ENCODE peak calls at places on chromosomes 1 and 21, in nine cellular contexts. Z, S, G, J, C, F, I, Q and M are unnamed samples. For H3K9me3, the result is how much of the 10 kb centered on the place peaks cover.

GRCh38 chr1:99447716-99448115 is 183.4 kb downstream of the PLPPR4 start:
- DNase-seq in I (no peak), Z (no peak), G (no peak), Q (no peak), J (no peak), C (no peak), S (no peak), F (no peak), M (no peak)

GRCh38 chr1:30950053-30950452 is 41.5 kb upstream of the SDC3 start:
- DNase-seq in C (no peak), F (no peak), I (no peak), Z (no peak), G (no peak), S (no peak), Q (no peak), J (no peak), M (no peak)

GRCh38 chr1:16117936-16118335 is 37.9 kb downstream of the EPHA2 start:
- DNase-seq in J (no peak), C (no peak), Q (no peak), I (no peak), F (no peak), Z (no peak), S (no peak), G (no peak), M (no peak)

GRCh38 chr1:80457409-80457808 is 1343.3 kb upstream of the ADGRL2 start:
- DNase-seq in C (no peak), F (no peak), S (no peak), J (no peak), Q (no peak), Z (no peak), G (no peak), I (no peak), M (no peak)

GRCh38 chr1:58785424-58786058 is 1.7 kb upstream of the JUN start:
- DNase-seq in J (peak), C (peak), I (peak), S (peak), Q (peak), G (no peak), Z (peak), F (peak), M (peak)

GRCh38 chr21:45541221-45542039 is 810 bp downstream of the SLC19A1 start:
- DNase-seq in Q (peak), Z (peak), G (peak), I (peak), S (peak), C (no peak), F (peak), J (peak), M (peak)

GRCh38 chr1:205578780-205579571 is 52.8 kb downstream of the ELK4 start:
- DNase-seq in C (no peak), Z (no peak), J (no peak), F (no peak), Q (no peak), G (no peak), S (peak), I (no peak), M (no peak)

GRCh38 chr1:205580923-205581180 is 51.0 kb downstream of the ELK4 start:
- DNase-seq in F (no peak), Z (no peak), Q (no peak), C (no peak), I (no peak), G (no peak), S (no peak), J (peak), M (no peak)

GRCh38 chr1:202706851-202707250 is 3.4 kb downstream of the SYT2 start:
- DNase-seq in Q (no peak), F (no peak), S (no peak), J (no peak), C (no peak), I (no peak), Z (no peak), G (no peak), M (no peak)

GRCh38 chr21:45981154-45981606 is 390 bp upstream of the COL6A1 start:
- DNase-seq in I (peak), S (peak), J (peak), G (peak), Q (peak), C (no peak), F (peak), Z (peak), M (peak)

GRCh38 chr21:19049567-19049966 is 646.0 kb upstream of the TMPRSS15 start:
- DNase-seq in G (no peak), J (no peak), F (no peak), S (no peak), I (no peak), Q (no peak), Z (no peak), C (no peak), M (no peak)

GRCh38 chr1:238409191-238409846 is 518.6 kb upstream of the ZP4 start:
- DNase-seq in I (no peak), G (no peak), Z (peak), Q (no peak), J (no peak), F (no peak), S (no peak), C (no peak), M (no peak)

GRCh38 chr1:168920456-168921094 is 185.9 kb upstream of the ATP1B1 start:
- DNase-seq in S (no peak), Z (no peak), I (no peak), C (no peak), F (peak), Q (no peak), J (peak), G (no peak), M (no peak)

GRCh38 chr1:198788561-198789064 is 149.8 kb downstream of the PTPRC start:
- DNase-seq in J (no peak), G (no peak), I (peak), Z (no peak), F (peak), C (no peak), S (no peak), Q (no peak), M (no peak)

GRCh38 chr1:107548276-107548675 is 407.4 kb downstream of the NTNG1 start:
- DNase-seq in S (no peak), F (no peak), I (no peak), G (no peak), Z (no peak), C (no peak), J (no peak), Q (no peak), M (no peak)

GRCh38 chr1:228463559-228464455 is 23.4 kb upstream of the RNF187 start:
- DNase-seq in J (peak), S (no peak), Z (no peak), G (no peak), F (peak), C (no peak), Q (peak), I (peak), M (no peak)

GRCh38 chr1:77683836-77684148 is 1.3 kb upstream of the ZZZ3 start:
- DNase-seq in C (no peak), F (no peak), I (no peak), S (no peak), Q (no peak), J (no peak), G (no peak), Z (no peak), M (no peak)

GRCh38 chr1:10549919-10550656 is 75.3 kb downstream of the PEX14 start:
- DNase-seq in G (no peak), Z (no peak), J (no peak), I (no peak), Q (no peak), F (no peak), C (no peak), S (no peak), M (no peak)

GRCh38 chr1:53369761-53370160 is 41.9 kb upstream of the LRP8 start:
- DNase-seq in S (peak), I (no peak), G (no peak), J (peak), F (no peak), Z (no peak), Q (peak), C (no peak), M (no peak)

GRCh38 chr21:31203371-31204054 is 140.5 kb downstream of the TIAM1 start:
- DNase-seq in Q (no peak), J (no peak), G (no peak), C (no peak), Z (no peak), I (no peak), S (no peak), F (no peak), M (no peak)

GRCh38 chr1:89832481-89833127 is 11.8 kb downstream of the LRRC8D start:
- DNase-seq in G (no peak), C (no peak), Q (no peak), F (no peak), J (no peak), I (no peak), S (no peak), Z (no peak), M (no peak)

GRCh38 chr1:226487921-226488320 is 60.6 kb upstream of the STUM start:
- DNase-seq in Z (no peak), C (no peak), Q (no peak), F (no peak), S (no peak), J (peak), I (no peak), G (no peak), M (no peak)

GRCh38 chr1:155324717-155325595 is 4.3 kb downstream of the RUSC1 start:
- DNase-seq in C (no peak), S (peak), F (peak), I (no peak), J (peak), Q (no peak), G (peak), Z (peak), M (peak)

DNA sequence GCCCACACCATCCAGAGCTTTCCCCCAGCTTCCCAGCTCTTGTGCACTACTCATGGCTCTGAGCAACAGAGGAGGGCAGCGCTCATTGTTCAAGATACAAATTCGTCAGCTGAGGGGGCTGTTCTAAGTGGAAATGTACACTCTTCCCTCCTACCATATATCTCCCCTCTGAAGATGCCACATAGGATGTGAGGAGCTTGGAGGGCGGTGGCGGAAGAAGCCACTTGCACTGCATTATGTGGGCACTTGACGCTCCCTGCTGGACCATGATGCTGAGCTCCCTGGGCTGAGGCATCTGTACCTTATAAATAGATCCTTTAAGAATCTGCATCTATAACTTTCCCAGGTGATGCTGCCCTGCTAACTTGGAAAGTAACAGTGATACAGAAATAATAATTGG is 477.6 kb upstream of the DEPDC1 start:
- DNase-seq in Q (no peak), C (no peak), F (no peak), S (no peak), G (no peak), J (no peak), Z (no peak), I (no peak), M (no peak)
- H3K27ac ChIP-seq in Q (no peak), C (no peak), F (no peak), S (peak), G (no peak), J (no peak), Z (no peak), I (no peak), M (no peak)

GRCh38 chr1:152912900-152913299 is 4.6 kb downstream of the IVL start:
- DNase-seq in J (no peak), F (no peak), Q (no peak), C (no peak), Z (no peak), I (no peak), S (no peak), G (no peak), M (no peak)

GRCh38 chr1:152907686-152908601 is at the start of gene IVL:
- DNase-seq in Q (no peak), I (no peak), Z (no peak), G (no peak), F (no peak), J (no peak), C (peak), S (no peak), M (no peak)

GRCh38 chr1:152917794-152918193 is 9.4 kb downstream of the IVL start:
- DNase-seq in Z (no peak), S (no peak), G (no peak), I (no peak), J (no peak), Q (no peak), F (no peak), C (no peak), M (no peak)

DNA sequence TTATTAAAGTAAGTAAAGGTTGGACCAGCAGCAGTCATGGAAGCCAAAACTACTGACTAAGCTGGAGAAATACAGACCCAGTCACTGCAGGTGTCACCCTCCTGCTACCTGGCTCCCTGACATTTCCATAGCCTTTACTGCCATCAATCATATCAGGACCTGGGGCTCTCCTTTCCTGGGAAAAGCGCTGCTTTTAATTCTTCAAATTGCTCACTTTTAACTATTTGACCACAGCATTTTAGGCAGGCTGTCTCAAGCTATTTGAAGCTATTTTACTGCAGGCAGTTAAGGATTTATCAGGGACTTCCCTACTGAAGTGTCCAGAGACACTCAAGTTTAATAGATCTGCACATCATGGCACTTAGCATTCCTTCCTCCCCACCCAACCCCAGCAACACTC is 4.1 kb downstream of the IVL start:
- DNase-seq in S (no peak), J (no peak), G (no peak), I (no peak), C (no peak), Z (no peak), Q (no peak), F (no peak), M (no peak)
- H3K9me3 ChIP-seq in S (under half), J (under half), G (under half), I (under half), C (under half), Z (under half), Q (under half), F (under half), M (under half)

GRCh38 chr1:61935516-61935915 is 193.2 kb downstream of the PATJ start:
- DNase-seq in Z (no peak), S (no peak), G (no peak), C (no peak), F (no peak), Q (no peak), J (no peak), I (no peak), M (no peak)

GRCh38 chr1:61926597-61926996 is 184.3 kb downstream of the PATJ start:
- DNase-seq in Q (no peak), I (no peak), G (no peak), Z (no peak), C (no peak), S (no peak), J (no peak), F (no peak), M (no peak)

GRCh38 chr1:61925591-61926298 is 183.5 kb downstream of the PATJ start:
- DNase-seq in Z (no peak), G (no peak), Q (no peak), C (no peak), I (no peak), J (no peak), S (no peak), F (peak), M (no peak)

GRCh38 chr1:61930246-61930645 is 188.0 kb downstream of the PATJ start:
- DNase-seq in S (no peak), Q (no peak), F (no peak), Z (no peak), C (no peak), J (no peak), I (no peak), G (no peak), M (no peak)

DNA sequence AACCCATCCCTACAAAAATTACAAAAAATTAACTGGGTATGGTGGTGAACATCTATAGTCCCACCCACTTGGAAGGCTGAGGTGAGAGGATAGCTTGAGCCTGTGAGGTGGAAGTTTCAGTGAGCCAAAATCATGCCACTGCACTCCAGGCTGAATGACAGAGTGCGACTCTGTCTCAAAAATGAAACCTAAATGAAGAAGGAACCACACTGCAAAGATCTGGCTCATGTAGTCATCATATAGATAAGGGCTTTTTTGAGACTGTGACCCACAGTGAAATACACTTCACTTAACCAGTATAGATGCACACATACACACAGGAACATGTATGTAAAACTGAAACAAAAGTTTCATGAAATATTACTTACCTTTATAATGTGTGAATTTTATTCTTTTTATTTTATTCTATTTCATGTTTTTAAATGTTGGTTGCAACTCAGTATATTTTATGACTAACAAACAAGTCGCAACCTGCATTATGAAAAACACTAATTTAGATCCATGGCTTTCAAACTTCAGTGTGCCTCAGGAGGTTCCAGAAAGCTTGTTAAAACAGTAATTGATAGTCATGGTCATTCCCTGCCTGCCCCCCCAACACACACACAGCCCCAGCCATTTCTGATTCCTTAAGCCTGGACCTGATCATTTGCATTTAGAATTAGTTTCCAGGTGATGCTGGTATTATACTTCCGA is 189.5 kb downstream of the PATJ start:
- DNase-seq in I (no peak), F (no peak), J (no peak), C (no peak), S (no peak), G (no peak), Q (no peak), Z (no peak), M (no peak)
- H3K27ac ChIP-seq in I (no peak), F (no peak), J (no peak), C (no peak), S (no peak), G (no peak), Q (no peak), Z (no peak), M (no peak)

DNA sequence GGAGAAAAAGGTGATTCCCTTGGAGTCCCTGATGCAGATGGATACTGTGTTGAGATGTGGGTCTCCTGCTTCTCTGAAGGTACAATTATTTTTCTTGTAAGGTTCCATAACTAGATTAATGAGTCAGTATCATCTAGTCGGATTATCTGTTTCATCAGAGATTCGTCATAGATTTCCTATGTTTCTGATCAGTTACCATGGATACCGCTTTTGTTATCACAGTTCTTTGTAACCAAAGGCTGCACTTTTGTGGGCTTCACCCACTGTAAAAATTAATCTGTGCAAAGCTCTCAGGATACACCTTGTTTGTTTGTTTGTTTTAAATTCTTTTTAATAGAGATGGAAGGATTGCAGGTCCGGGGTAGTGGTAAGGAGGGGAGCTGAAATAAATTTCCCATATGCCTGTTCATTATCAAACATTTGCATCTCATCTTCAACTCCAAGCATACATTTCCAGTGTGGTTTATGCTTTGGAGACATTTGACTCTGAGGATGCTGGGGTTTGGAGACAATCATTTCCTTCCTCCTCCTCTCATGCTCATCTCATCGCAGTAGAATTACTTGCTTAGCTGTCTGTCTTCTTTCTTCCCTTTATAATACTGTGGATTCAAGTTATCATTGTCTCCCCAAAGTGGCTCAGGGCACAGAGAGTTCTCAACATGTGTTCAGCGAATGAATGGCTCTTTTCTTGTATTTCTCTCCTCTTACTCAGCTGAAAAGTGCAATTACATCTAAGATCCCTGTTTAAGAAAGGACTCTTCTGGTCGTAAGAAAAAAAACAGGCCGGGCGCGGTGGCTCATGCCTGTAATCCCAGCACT is 33.2 kb upstream of the DNAJC11 start:
- DNase-seq in Z (no peak), Q (no peak), G (no peak), F (no peak), S (no peak), J (no peak), C (no peak), I (no peak), M (no peak)
- H3K9me3 ChIP-seq in Z (under half), Q (under half), G (under half), F (under half), S (under half), J (under half), C (under half), I (under half), M (under half)

DNA sequence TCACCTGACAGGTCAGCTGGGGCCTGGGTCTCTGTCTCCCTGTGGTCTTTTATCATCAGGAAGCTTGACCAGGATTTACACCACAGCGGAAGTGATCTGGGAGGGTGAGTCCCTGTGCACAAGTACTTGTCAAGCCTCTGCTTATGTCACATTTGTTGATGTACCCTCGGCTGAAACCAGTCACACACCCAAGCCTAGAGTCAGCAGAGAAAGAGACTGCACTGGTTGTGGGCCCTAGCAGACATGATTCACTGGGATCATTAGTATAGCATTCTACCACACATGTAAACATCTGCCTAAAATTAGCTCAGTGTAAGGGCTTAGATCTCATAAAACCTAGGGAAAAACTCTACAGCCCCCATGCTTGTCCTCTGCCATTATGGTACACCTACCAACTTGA is 79.3 kb upstream of the LAMC2 start:
- DNase-seq in Q (no peak), Z (no peak), S (no peak), C (no peak), I (no peak), G (no peak), J (no peak), F (no peak), M (no peak)
- H3K27ac ChIP-seq in Q (no peak), Z (peak), S (no peak), C (no peak), I (no peak), G (no peak), J (peak), F (peak), M (no peak)

DNA sequence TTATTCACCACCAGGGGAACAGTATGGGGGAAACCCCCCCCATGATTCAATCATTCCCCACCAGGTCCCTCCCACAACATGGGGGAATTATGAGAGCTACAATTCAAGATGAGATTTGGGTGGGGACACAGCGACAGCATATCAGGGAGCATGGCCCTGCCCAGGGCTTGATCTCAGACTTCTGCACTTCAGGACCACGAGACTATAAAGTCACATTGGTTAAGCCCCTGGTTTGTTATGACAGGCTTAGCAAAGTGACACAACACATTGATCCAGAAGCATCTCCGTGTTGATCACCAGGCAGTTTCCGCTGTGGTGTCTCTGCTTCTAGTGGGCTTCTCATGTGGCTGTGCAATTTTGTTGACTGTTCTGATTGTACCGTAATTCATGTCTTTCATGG is 312.7 kb upstream of the C1orf174 start:
- DNase-seq in G (no peak), S (no peak), C (no peak), I (no peak), Z (no peak), Q (no peak), J (no peak), F (no peak), M (no peak)
- H3K9me3 ChIP-seq in G (under half), S (under half), C (under half), I (under half), Z (under half), Q (under half), J (under half), F (under half), M (under half)

GRCh38 chr1:39194398-39195051 is 10.0 kb upstream of the MACF1 start:
- DNase-seq in Z (no peak), J (no peak), F (no peak), C (no peak), S (no peak), Q (no peak), I (no peak), G (no peak), M (no peak)
- H3K27ac ChIP-seq in Z (peak), J (peak), F (peak), C (peak), S (peak), Q (no peak), I (no peak), G (no peak), M (no peak)